ENCODE peak calls at places on chromosomes 2 and 18, in eight cellular contexts. S, A, C, N, D, H, W and J are unnamed samples.
A peak's percentile ranks its signal among the peaks of the same experiment; 100 is the strongest.

GRCh38 chr2:149333636-149334035 is 3.2 kb downstream of the LYPD6 start:
- DNase-seq in H (no peak), N (no peak), A (no peak), C (no peak), W (no peak), S (no peak), D (no peak), J (no peak)

GRCh38 chr2:17162721-17163120 is 355.5 kb downstream of the RAD51AP2 start:
- DNase-seq in W (peak; percentile 61), D (no peak), A (no peak), H (no peak), C (no peak), S (no peak), N (no peak), J (no peak)

GRCh38 chr2:179272406-179273192 is 8.0 kb upstream of the SESTD1 start:
- DNase-seq in C (peak; percentile 86), D (no peak), W (peak; percentile 89), H (peak; percentile 73), N (no peak), A (peak; percentile 51), S (peak; percentile 96), J (peak; percentile 48)

GRCh38 chr2:95264626-95265025 is 9.6 kb upstream of the PROM2 start:
- DNase-seq in H (peak; percentile 24), N (no peak), S (no peak), A (no peak), D (no peak), W (no peak), C (no peak), J (no peak)

GRCh38 chr18:58183226-58183625 is 139.2 kb downstream of the NEDD4L start:
- DNase-seq in D (no peak), W (no peak), C (no peak), N (no peak), S (no peak), H (no peak), A (no peak), J (no peak)

GRCh38 chr2:187431911-187432310 is 16.1 kb downstream of the CALCRL start:
- DNase-seq in S (peak; percentile 25), C (no peak), N (no peak), W (no peak), D (no peak), H (no peak), A (no peak), J (no peak)

GRCh38 chr2:17830053-17831034 is 14.1 kb downstream of the MSGN1 start:
- DNase-seq in H (peak; percentile 66), A (peak; percentile 56), N (peak; percentile 72), S (peak; percentile 87), D (peak; percentile 86), W (peak; percentile 79), C (peak; percentile 76), J (peak; percentile 17)

GRCh38 chr2:118865106-118865505 is 17.7 kb upstream of the EN1 start:
- DNase-seq in D (no peak), W (peak; percentile 80), H (peak; percentile 63), C (peak; percentile 71), N (peak; percentile 15), A (peak; percentile 21), S (peak; percentile 56), J (peak; percentile 24)

GRCh38 chr2:127423476-127423840 is 5.2 kb downstream of the PROC start:
- DNase-seq in C (no peak), W (no peak), H (no peak), N (no peak), D (no peak), A (peak; percentile 82), S (no peak), J (no peak)

GRCh38 chr2:63378589-63378988 is 209.7 kb downstream of the WDPCP start:
- DNase-seq in D (no peak), C (no peak), N (no peak), A (no peak), H (no peak), W (peak; percentile 1), S (no peak), J (no peak)

GRCh38 chr2:28477087-28477486 is 18.8 kb upstream of the PLB1 start:
- DNase-seq in D (no peak), S (no peak), A (no peak), C (no peak), H (no peak), W (no peak), N (no peak), J (no peak)

GRCh38 chr2:152071077-152071476 is 27.8 kb downstream of the CACNB4 start:
- DNase-seq in S (no peak), W (no peak), A (no peak), N (no peak), C (no peak), D (no peak), H (no peak), J (no peak)

GRCh38 chr2:182355815-182356214 is 71.0 kb downstream of the PDE1A start:
- DNase-seq in H (no peak), C (no peak), W (peak; percentile 47), S (no peak), A (no peak), D (no peak), N (no peak), J (no peak)

GRCh38 chr2:129817175-129817574 is 162.3 kb upstream of the RAB6C start:
- DNase-seq in D (no peak), A (no peak), N (no peak), H (no peak), S (no peak), W (no peak), C (no peak), J (no peak)

GRCh38 chr2:129812071-129812470 is 167.4 kb upstream of the RAB6C start:
- DNase-seq in W (no peak), N (peak; percentile 55), A (no peak), C (no peak), D (no peak), H (no peak), S (peak; percentile 20), J (no peak)

GRCh38 chr2:129812654-129813053 is 166.8 kb upstream of the RAB6C start:
- DNase-seq in C (no peak), A (no peak), D (no peak), H (no peak), W (no peak), S (no peak), N (no peak), J (no peak)

GRCh38 chr2:129810521-129810920 is 168.9 kb upstream of the RAB6C start:
- DNase-seq in W (no peak), A (no peak), D (no peak), H (no peak), S (no peak), C (no peak), N (no peak), J (no peak)

GRCh38 chr2:129813404-129813803 is 166.1 kb upstream of the RAB6C start:
- DNase-seq in N (no peak), W (no peak), C (no peak), H (no peak), A (no peak), D (no peak), S (no peak), J (no peak)
- TF ChIP-seq CTCF in N (no peak), W (no peak), C (no peak), H (peak; percentile 38), A (no peak), D (no peak), S (peak; percentile 45), J (no peak)

GRCh38 chr18:59864446-59864764 is 35.4 kb upstream of the PMAIP1 start:
- DNase-seq in H (no peak), D (no peak), C (no peak), S (no peak), W (no peak), N (no peak), A (no peak), J (no peak)
- H3K4me3 ChIP-seq in H (no peak overlapping the region), D (no peak overlapping the region), C (no peak overlapping the region), S (no peak overlapping the region), W (no peak overlapping the region), N (no peak overlapping the region), A (no peak overlapping the region), J (no peak overlapping the region)

GRCh38 chr2:165414187-165414586 is 55.3 kb upstream of the CSRNP3 start:
- DNase-seq in A (no peak), C (no peak), H (no peak), S (no peak), N (no peak), D (no peak), W (no peak), J (no peak)

GRCh38 chr2:165420231-165420630 is 49.3 kb upstream of the CSRNP3 start:
- DNase-seq in N (no peak), W (no peak), C (no peak), S (no peak), H (no peak), A (no peak), D (no peak), J (no peak)

DNA sequence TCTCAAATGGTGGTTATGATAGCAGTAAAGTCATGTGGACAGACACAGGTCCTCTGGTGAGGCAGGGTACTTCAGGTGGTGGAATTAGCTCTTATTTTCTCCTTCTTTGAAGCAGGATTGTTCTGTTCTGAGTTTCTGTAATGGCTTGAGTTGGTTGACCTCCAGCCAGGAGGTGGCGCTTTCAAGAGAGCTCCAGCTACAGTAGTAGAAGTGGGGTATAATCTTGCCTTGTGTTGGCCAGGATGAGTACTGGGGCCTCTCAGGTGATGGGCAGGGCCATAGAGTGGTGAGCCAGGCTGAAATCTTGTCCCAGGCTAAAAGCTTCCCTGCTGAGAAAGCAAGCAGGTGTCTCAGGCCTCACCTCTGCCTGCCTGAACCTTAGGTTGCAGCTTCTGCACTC is 52.5 kb upstream of the CSRNP3 start:
- DNase-seq in H (no peak), C (no peak), D (no peak), A (no peak), S (no peak), N (no peak), W (no peak), J (no peak)
- TF ChIP-seq CTCF in H (no peak), C (no peak), D (no peak), A (no peak), S (peak; percentile 31), N (no peak), W (no peak), J (no peak)

GRCh38 chr18:63157293-63158011 is 162.1 kb downstream of the BCL2 start:
- DNase-seq in C (no peak), H (no peak), N (no peak), W (no peak), S (no peak), D (no peak), A (no peak), J (no peak)

GRCh38 chr18:63154350-63155152 is 165.0 kb downstream of the BCL2 start:
- DNase-seq in N (no peak), C (no peak), S (no peak), D (no peak), W (no peak), H (no peak), A (no peak), J (no peak)

GRCh38 chr18:63152791-63153190 is 166.8 kb downstream of the BCL2 start:
- DNase-seq in N (no peak), A (no peak), D (no peak), S (no peak), W (no peak), H (no peak), C (no peak), J (no peak)

GRCh38 chr18:63155910-63156773 is 163.4 kb downstream of the BCL2 start:
- DNase-seq in C (no peak), S (no peak), A (no peak), N (no peak), H (no peak), D (no peak), W (no peak), J (no peak)

GRCh38 chr18:63155169-63155852 is 164.3 kb downstream of the BCL2 start:
- DNase-seq in D (peak; percentile 91), N (peak; percentile 72), S (peak; percentile 35), A (peak; percentile 63), W (peak; percentile 35), H (no peak), C (peak; percentile 11), J (no peak)
- H3K4me3 ChIP-seq in D (peak overlapping the region; percentile 33), N (no peak overlapping the region), S (peak overlapping the region; percentile 39), A (peak overlapping the region; percentile 46), W (no peak overlapping the region), H (no peak overlapping the region), C (no peak overlapping the region), J (no peak overlapping the region)